ENCODE peak calls at places on chromosomes 16 and 17, in six cellular contexts. D is GM12878, V is HepG2, I is A549, B is H1, E is K562. L is an unnamed sample.

GRCh38 chr17:917391-917811 is 62.2 kb downstream of the NXN start:
- DNase-seq in V (no peak), B (no peak), E (no peak), D (no peak), I (no peak), L (no peak)

GRCh38 chr16:88545781-88546180 is 24.4 kb upstream of the ZC3H18 start:
- DNase-seq in E (no peak), I (no peak), D (no peak), V (no peak), B (no peak), L (no peak)

GRCh38 chr17:32590974-32591373 is 104.2 kb downstream of the CDK5R1 start:
- DNase-seq in D (no peak), B (no peak), E (no peak), V (no peak), I (no peak), L (no peak)

GRCh38 chr16:77457046-77457445 is 22.2 kb upstream of the ADAMTS18 start:
- DNase-seq in D (no peak), E (no peak), I (no peak), B (no peak), V (no peak), L (no peak)

GRCh38 chr16:86199871-86200700 is 301.1 kb downstream of the IRF8 start:
- DNase-seq in I (no peak), E (no peak), D (no peak), V (no peak), B (no peak), L (no peak)

GRCh38 chr16:51402785-51403184 is 251.7 kb upstream of the SALL1 start:
- DNase-seq in I (no peak), E (no peak), D (no peak), V (peak; percentile 75), B (no peak), L (no peak)

GRCh38 chr17:696412-696811 is 18.2 kb downstream of the VPS53 start:
- DNase-seq in E (no peak), B (no peak), D (no peak), I (no peak), V (no peak), L (peak; percentile 27)

GRCh38 chr16:1723450-1724147 is 17.6 kb downstream of the MAPK8IP3 start:
- DNase-seq in B (no peak), V (peak; percentile 37), I (peak; percentile 41), D (no peak), E (peak; percentile 64), L (peak; percentile 78)

GRCh38 chr17:68993112-68993511 is 37.9 kb upstream of the ABCA8 start:
- DNase-seq in D (no peak), V (no peak), B (no peak), E (no peak), I (peak; percentile 25), L (no peak)

GRCh38 chr16:85211247-85211910 is 99.1 kb upstream of the CIBAR2 start:
- DNase-seq in D (no peak), B (no peak), V (no peak), E (no peak), I (no peak), L (no peak)

GRCh38 chr16:28623172-28623711 is 13.4 kb upstream of the SULT1A1 start:
- DNase-seq in B (no peak), I (peak; percentile 32), E (peak; percentile 1), V (no peak), D (no peak), L (no peak)

GRCh38 chr16:15882563-15882962 is 5.8 kb downstream of the CEP20 start:
- DNase-seq in B (no peak), D (no peak), E (no peak), I (no peak), V (no peak), L (no peak)

GRCh38 chr17:79258042-79258441 is 183.4 kb downstream of the ENGASE start:
- DNase-seq in I (no peak), B (no peak), V (no peak), D (no peak), E (no peak), L (no peak)

GRCh38 chr17:67834634-67835033 is 9.3 kb downstream of the BPTF start:
- DNase-seq in B (no peak), V (no peak), D (no peak), E (no peak), I (no peak), L (no peak)

GRCh38 chr17:67375761-67376160 is 1.3 kb upstream of the PITPNC1 start:
- DNase-seq in E (no peak), B (no peak), D (no peak), V (no peak), I (no peak), L (no peak)

GRCh38 chr17:72970794-72971512 is 121.5 kb downstream of the SLC39A11 start:
- DNase-seq in E (no peak), V (no peak), B (no peak), D (no peak), I (no peak), L (no peak)

GRCh38 chr17:63542942-63543821 is 7.1 kb upstream of the DCAF7 start:
- DNase-seq in D (no peak), V (no peak), B (no peak), E (no peak), I (no peak), L (peak; percentile 44)

DNA sequence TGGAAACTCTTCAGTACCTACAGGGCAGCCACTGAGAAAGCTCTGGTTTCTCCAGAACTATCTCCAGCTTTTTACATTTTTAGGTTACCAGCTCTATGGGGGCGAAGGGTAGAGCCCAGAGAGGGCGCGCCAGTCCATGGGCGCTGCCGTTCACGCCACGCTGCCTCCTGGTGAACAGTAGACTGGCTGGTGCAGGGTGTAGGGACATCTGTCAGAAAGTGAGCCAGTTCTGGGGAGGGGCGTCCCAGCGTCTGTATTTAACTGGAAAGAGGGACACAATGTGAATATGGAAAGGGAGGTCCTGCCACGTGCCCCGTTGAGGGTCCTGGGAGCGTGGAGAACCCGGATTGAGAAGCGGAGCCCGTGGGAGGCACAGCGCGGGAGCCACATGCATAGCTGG is 16.4 kb upstream of the CLEC18A start:
- DNase-seq in B (no peak), E (no peak), I (no peak), V (no peak), D (no peak), L (no peak)
- TF ChIP-seq CHD2 in B (no peak), E (no peak), I (no peak), V (no peak), D (no peak), L (no peak)

GRCh38 chr17:7959503-7960253 is 27.7 kb downstream of the CNTROB start:
- DNase-seq in E (no peak), V (peak; percentile 8), D (no peak), B (no peak), I (no peak), L (no peak)
- TF ChIP-seq CHD2 in E (no peak), V (no peak), D (no peak), B (no peak), I (no peak), L (no peak)

DNA sequence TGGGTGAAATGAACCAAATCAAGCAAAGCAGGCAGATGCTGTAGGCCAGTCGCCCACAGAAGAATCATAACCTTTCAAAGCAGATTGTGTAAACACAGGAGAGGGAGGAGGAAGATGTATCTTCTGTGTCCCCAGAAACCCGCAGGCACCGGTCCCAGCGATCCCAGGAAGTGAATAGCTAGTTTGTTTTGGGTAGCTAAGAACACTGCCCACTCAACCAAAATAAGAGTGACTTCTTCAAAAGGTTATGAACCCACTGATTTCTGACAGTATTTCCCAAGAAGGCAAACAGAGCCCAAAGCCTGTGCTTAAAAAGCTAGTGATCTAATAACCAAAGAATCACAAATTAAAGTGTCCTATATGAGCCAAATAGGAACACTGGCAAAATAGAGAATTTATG is 67.8 kb downstream of the GRIN2A start:
- DNase-seq in V (no peak), E (no peak), I (no peak), D (no peak), B (no peak), L (no peak)
- TF ChIP-seq CHD2 in V (no peak), E (no peak), I (no peak), D (no peak), B (no peak), L (no peak)

DNA sequence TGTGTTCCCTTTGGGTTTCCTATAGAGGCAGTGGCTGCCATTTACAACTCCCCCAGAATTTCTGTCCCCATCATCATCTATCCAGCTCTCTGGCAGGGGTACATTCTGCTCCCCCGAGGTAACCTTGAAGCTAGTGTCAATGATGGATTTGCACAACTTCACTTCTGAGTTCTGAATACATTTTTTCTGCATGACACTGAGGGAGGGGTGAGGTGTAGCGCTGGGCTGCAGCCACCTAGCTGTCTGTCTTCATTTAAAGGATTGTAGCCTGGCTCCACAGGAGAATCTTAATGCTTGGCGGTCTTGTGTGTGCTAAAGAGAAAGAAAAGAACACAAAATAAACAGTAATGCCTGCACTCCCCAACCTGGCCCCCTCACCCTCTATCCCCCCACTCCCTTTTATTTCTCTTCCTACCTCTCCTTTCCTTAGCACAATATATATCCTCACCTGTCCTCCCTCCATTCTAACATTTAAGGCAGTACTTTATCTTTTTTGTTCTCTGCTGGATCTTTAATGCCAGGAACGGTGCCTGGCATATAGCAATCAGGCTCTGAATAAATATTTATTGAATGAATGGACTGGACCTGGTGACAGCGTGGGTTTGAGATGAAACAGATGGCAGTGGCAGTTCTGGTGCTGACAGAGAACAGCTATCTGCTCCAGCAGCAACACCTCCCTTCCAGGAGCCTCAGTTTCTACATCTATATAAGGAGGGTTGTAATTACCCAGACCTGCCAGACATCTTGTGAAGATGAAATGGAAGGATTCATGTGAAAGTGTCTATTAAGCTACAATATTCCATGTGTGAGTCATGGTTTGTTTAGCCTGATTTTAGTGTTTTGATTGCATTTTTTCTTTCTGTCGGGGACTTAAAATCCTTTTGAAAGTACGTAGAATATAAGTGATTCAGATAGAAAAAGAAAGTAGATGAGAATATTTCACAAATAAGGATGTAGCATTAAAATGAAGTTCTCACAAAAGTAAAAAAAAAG is 163.6 kb upstream of the CDH11 start:
- DNase-seq in D (no peak), E (no peak), B (no peak), V (no peak), I (no peak), L (no peak)
- TF ChIP-seq CHD2 in D (no peak), E (no peak), B (no peak), V (no peak), I (no peak), L (no peak)

DNA sequence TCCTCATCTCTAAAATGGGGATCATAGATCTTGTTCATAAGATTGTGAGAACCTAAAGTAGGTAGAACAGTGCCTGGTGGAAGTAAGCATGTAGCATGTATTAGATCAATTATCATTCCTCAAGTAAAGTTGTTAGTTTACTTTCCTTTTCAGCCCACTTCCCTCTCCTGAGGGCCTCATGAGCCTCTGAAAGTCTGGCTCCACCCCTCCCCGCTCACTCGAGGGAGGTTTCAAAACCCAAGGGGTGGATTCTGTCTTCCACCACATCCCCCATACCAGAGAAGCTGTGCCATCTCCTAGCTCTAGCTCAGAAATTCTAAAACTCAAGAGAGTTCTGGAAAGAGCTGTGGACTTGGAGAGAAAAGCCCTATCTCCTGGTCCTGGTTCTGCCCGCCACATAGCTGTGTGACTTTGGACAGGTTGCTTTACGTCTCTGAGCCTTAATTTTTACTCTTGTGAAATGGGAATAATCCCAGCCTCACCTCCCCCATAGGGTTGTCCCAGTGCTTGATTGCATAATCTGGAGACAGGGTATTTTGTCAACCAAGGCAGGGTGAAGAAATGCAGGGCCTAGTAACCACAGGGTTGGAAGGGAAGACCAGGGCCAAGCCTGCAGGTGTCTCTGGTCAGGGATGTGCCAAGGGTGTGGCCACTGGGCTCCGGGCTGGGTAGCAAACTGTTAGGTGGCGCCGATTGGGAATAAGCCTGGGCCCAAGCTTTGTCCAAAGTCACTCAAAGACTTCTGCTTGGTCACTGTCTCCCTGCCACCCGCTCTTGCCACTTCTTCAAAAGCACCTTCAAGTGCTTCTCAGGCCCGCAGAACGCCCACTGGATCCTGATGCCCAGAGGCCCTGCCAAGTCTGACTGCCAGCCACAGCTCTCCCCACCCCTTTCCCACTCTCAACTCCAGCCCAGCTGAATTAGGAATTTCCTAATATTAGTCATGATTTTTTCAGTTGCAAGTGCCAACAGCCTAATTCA is 20.4 kb upstream of the COL1A1 start:
- DNase-seq in E (no peak), I (no peak), B (no peak), V (no peak), D (no peak), L (no peak)
- TF ChIP-seq CHD2 in E (no peak), I (no peak), B (no peak), V (no peak), D (no peak), L (no peak)

L was measured in SK-N-SH.